ENCODE peak calls at places on chromosomes 16 and 17, in six cellular contexts. J is adrenal gland, V is uterus, N is body of pancreas, S is heart left ventricle, U is breast epithelium. Y is an unnamed sample. For H3K4me1, the result is how much of the 10 kb centered on the place peaks cover.

GRCh38 chr16:9422769-9423513 is 331.5 kb downstream of the HAPSTR1 start:
- DNase-seq in J (peak), V (no peak), N (peak), S (peak), U (no peak), Y (no peak)

GRCh38 chr16:50310308-50311133 is 44.2 kb downstream of the ADCY7 start:
- DNase-seq in J (no peak), V (no peak), N (no peak), S (no peak), U (peak), Y (peak)

GRCh38 chr17:34892864-34893263 is 68.4 kb downstream of the CCT6B start:
- DNase-seq in J (peak), V (no peak), N (no peak), S (no peak), U (no peak), Y (no peak)

GRCh38 chr16:56629531-56629930 is 2.9 kb upstream of the MT1M start:
- DNase-seq in J (no peak), V (no peak), N (no peak), S (no peak), U (no peak), Y (no peak)

GRCh38 chr16:85621698-85622433 is 8.7 kb downstream of the GSE1 start:
- DNase-seq in J (no peak), V (no peak), N (peak), S (no peak), U (no peak), Y (peak)

GRCh38 chr16:86044881-86045600 is 146.1 kb downstream of the IRF8 start:
- DNase-seq in J (no peak), V (no peak), N (no peak), S (no peak), U (no peak), Y (peak)

GRCh38 chr17:48814504-48814903 is 2.5 kb downstream of the TTLL6 start:
- DNase-seq in J (peak), V (no peak), N (peak), S (peak), U (no peak), Y (peak)

GRCh38 chr16:35533683-35534082 is 2074.3 kb downstream of the TP53TG3F start:
- DNase-seq in J (no peak), V (no peak), N (no peak), S (no peak), U (no peak), Y (no peak)

GRCh38 chr17:223723-224471 is 42.4 kb upstream of the DOC2B start:
- DNase-seq in J (peak), V (no peak), N (no peak), S (peak), U (no peak), Y (no peak)

GRCh38 chr17:2975469-2975958 is 87.9 kb downstream of the OR1D5 start:
- DNase-seq in J (no peak), V (no peak), N (peak), S (no peak), U (no peak), Y (peak)

GRCh38 chr16:31701734-31702133 is 171.9 kb upstream of the ZNF267 start:
- DNase-seq in J (no peak), V (no peak), N (no peak), S (no peak), U (no peak), Y (no peak)

GRCh38 chr17:34242976-34243731 is 11.9 kb upstream of the CCL2 start:
- DNase-seq in J (no peak), V (no peak), N (no peak), S (no peak), U (no peak), Y (no peak)

GRCh38 chr17:79948918-79949645 is 86.6 kb downstream of the TBC1D16 start:
- DNase-seq in J (peak), V (no peak), N (no peak), S (peak), U (peak), Y (no peak)

GRCh38 chr16:86929149-86929871 is 351.0 kb downstream of the FOXL1 start:
- DNase-seq in J (peak), V (no peak), N (no peak), S (peak), U (no peak), Y (no peak)

GRCh38 chr17:50594040-50594618 is 33.6 kb downstream of the CACNA1G start:
- DNase-seq in J (no peak), V (no peak), N (no peak), S (no peak), U (no peak), Y (no peak)

GRCh38 chr16:11156401-11156800 is 99.6 kb downstream of the SOCS1 start:
- DNase-seq in J (peak), V (no peak), N (no peak), S (no peak), U (no peak), Y (no peak)

GRCh38 chr16:3004319-3004718 is 8.4 kb upstream of the CLDN9 start:
- DNase-seq in J (no peak), V (no peak), N (peak), S (no peak), U (no peak), Y (no peak)

GRCh38 chr17:27605409-27605808 is 25.6 kb upstream of the LGALS9 start:
- DNase-seq in J (no peak), V (no peak), N (no peak), S (no peak), U (no peak), Y (no peak)

GRCh38 chr16:50093607-50094570 is 28.1 kb downstream of the HEATR3 start:
- DNase-seq in J (peak), V (peak), N (peak), S (peak), U (no peak), Y (peak)

GRCh38 chr17:76805319-76805718 is 62.9 kb upstream of the MGAT5B start:
- DNase-seq in J (no peak), V (no peak), N (no peak), S (no peak), U (no peak), Y (no peak)

GRCh38 chr16:77723108-77723514 is 797 bp downstream of the NUDT7 start:
- DNase-seq in J (peak), V (peak), N (peak), S (peak), U (no peak), Y (no peak)

GRCh38 chr17:47694818-47695663 is 1.1 kb downstream of the TBKBP1 start:
- DNase-seq in J (peak), V (peak), N (peak), S (peak), U (no peak), Y (peak)

GRCh38 chr16:29815032-29815721 is 775 bp upstream of the PAGR1 start:
- DNase-seq in J (peak), V (peak), N (no peak), S (peak), U (no peak), Y (no peak)

GRCh38 chr16:12583237-12583897 is 220.3 kb downstream of the CPPED1 start:
- DNase-seq in J (no peak), V (no peak), N (no peak), S (no peak), U (peak), Y (no peak)

GRCh38 chr16:57186630-57187507 is 740 bp downstream of the RSPRY1 start:
- DNase-seq in J (peak), V (peak), N (peak), S (no peak), U (no peak), Y (no peak)

GRCh38 chr16:14489460-14489859 is 140.6 kb downstream of the PARN start:
- DNase-seq in J (no peak), V (no peak), N (no peak), S (peak), U (no peak), Y (no peak)

GRCh38 chr17:48250949-48251348 is 143.4 kb downstream of the SNX11 start:
- DNase-seq in J (no peak), V (no peak), N (no peak), S (no peak), U (no peak), Y (no peak)

GRCh38 chr16:78504391-78504945 is 405.0 kb downstream of the WWOX start:
- DNase-seq in J (no peak), V (peak), N (peak), S (peak), U (no peak), Y (peak)

GRCh38 chr17:38869647-38870258 is at the start of gene LASP1:
- DNase-seq in J (peak), V (peak), N (peak), S (peak), U (peak), Y (peak)

GRCh38 chr16:86221085-86221484 is 289.2 kb upstream of the FOXF1 start:
- DNase-seq in J (no peak), V (no peak), N (no peak), S (no peak), U (peak), Y (peak)

GRCh38 chr16:1723450-1724147 is 17.6 kb downstream of the MAPK8IP3 start:
- DNase-seq in J (peak), V (no peak), N (peak), S (no peak), U (no peak), Y (peak)

GRCh38 chr16:57821149-57821971 is 19.1 kb upstream of the KIFC3 start:
- DNase-seq in J (no peak), V (no peak), N (no peak), S (no peak), U (no peak), Y (no peak)

DNA sequence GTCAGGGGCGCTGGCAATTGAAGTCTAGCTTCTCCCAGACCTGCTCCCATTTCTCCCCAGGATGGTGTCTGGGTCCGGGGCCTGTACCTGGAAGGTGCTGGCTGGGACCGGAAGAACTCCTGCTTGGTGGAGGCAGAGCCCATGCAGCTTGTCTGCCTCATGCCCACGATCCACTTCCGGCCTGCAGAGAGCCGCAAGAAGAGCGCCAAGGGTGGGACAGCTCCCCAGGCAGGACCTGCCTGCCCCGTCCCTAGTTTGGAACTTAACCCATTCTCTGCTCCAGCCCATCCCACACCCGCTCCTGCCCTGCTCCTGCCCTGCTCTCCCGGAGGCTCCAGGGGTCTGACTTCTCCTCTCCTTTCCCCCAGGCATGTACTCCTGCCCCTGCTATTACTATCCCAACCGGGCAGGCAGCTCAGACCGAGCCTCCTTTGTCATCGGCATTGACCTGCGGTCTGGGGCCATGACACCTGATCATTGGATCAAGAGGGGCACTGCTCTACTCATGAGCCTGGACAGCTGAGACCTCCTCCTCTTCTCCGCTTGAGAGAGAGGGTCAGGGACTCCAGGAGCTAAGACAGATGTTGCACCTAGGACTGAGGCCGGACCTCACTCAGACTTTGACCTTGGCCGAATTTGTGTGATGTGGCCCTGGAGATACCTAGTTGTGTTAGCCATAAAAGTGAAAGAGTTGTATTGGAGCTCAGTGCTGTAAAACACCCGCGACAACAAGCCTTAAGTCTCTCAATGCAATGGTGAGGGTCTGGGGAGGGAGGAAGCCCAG is 814 bp upstream of the KDM6B start:
- DNase-seq in J (no peak), V (peak), N (no peak), S (no peak), U (peak), Y (no peak)
- TF ChIP-seq POLR2A in J (no peak), V (no peak), N (no peak), S (no peak), U (no peak), Y (no peak)

GRCh38 chr17:52824542-52824941 is 666.0 kb upstream of the CA10 start:
- DNase-seq in J (no peak), V (no peak), N (no peak), S (no peak), U (no peak), Y (no peak)
- TF ChIP-seq CTCF in J (no peak), V (no peak), N (no peak), S (no peak), U (no peak), Y (no peak)

GRCh38 chr17:78738245-78738644 is 43.8 kb downstream of the CYTH1 start:
- DNase-seq in J (no peak), V (no peak), N (no peak), S (no peak), U (no peak), Y (no peak)

GRCh38 chr17:78738698-78739097 is 43.4 kb downstream of the CYTH1 start:
- DNase-seq in J (no peak), V (no peak), N (no peak), S (no peak), U (no peak), Y (no peak)

GRCh38 chr17:78741644-78742284 is 40.3 kb downstream of the CYTH1 start:
- DNase-seq in J (no peak), V (no peak), N (no peak), S (no peak), U (no peak), Y (no peak)

GRCh38 chr17:78737332-78737731 is 44.7 kb downstream of the CYTH1 start:
- DNase-seq in J (no peak), V (no peak), N (no peak), S (no peak), U (no peak), Y (no peak)

DNA sequence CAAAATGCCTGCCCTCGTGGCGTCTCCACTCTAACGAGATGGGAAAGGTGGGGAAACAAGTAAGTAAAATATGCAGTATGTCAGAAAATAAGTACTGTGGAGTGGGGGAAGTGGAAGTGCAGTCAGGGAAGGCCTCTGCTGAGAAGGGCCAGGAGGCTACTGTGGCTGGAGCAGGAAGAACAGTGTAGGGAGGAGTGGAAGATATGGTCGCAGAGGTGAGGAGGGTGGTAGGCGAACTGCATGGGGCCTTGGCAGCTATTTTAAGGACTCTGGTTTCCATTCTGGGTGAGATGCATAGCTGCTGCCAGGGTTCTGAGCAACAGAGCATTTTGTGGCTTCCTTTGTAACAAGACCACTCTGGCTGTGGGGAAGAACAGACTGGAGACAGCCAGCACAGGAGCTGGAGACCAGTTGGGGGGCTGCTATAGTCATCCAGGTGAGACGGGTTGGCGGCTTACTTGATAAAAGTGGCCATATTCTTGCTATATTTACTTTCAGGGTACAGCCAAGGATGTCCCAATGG is 42.7 kb downstream of the CYTH1 start:
- DNase-seq in J (no peak), V (no peak), N (no peak), S (no peak), U (no peak), Y (no peak)
- H3K4me1 ChIP-seq in J (under half), V (under half), N (under half), S (half or more), U (under half), Y (under half)

GRCh38 chr17:39980402-39981206 is at the start of gene PSMD3:
- DNase-seq in J (peak), V (peak), N (peak), S (peak), U (peak), Y (peak)
- TF ChIP-seq POLR2A in J (peak), V (peak), N (peak), S (peak), U (peak), Y (peak)

DNA sequence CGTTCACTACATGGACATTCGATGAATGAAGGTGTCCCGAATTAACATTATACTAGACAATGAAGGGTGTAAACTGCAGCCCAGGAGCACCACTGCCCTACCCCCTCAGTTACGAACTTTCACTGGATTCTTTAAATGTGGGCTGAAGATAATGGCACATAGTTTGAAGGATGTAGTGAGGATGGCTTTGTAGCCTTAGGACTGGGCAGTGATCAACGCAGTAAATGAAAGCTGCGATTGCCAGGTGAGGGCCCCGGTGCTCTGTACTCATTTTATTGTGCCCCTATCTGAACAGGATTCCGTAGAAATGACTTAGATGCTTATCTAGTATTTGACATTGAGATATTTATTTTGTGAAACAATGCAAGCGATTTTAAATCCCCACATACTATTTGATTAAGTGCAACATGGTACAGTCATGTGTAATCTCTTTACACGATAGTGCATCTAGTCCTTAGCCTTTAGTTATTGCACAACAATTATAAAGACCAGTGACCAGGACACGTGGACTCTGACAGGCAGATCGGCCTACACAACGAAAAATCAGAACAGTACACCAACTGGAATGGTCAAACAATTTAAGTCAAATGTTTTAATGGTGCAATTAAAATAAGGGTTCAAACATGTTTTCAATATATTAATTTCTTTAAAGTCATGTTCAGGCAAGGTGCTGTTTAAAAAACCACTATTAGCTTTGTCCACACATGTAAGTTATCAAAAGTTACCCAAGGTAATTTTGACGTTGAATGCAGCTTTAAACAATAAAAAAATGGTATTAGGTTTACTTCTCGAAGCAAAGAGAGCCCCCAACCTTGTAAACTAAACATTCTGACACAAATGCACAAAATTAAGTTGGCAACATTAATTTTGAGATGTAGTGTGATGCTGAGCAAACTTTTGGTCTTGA is 17.4 kb upstream of the ERN1 start:
- DNase-seq in J (no peak), V (no peak), N (peak), S (no peak), U (no peak), Y (no peak)
- TF ChIP-seq CTCF in J (no peak), V (no peak), N (no peak), S (no peak), U (no peak), Y (no peak)

DNA sequence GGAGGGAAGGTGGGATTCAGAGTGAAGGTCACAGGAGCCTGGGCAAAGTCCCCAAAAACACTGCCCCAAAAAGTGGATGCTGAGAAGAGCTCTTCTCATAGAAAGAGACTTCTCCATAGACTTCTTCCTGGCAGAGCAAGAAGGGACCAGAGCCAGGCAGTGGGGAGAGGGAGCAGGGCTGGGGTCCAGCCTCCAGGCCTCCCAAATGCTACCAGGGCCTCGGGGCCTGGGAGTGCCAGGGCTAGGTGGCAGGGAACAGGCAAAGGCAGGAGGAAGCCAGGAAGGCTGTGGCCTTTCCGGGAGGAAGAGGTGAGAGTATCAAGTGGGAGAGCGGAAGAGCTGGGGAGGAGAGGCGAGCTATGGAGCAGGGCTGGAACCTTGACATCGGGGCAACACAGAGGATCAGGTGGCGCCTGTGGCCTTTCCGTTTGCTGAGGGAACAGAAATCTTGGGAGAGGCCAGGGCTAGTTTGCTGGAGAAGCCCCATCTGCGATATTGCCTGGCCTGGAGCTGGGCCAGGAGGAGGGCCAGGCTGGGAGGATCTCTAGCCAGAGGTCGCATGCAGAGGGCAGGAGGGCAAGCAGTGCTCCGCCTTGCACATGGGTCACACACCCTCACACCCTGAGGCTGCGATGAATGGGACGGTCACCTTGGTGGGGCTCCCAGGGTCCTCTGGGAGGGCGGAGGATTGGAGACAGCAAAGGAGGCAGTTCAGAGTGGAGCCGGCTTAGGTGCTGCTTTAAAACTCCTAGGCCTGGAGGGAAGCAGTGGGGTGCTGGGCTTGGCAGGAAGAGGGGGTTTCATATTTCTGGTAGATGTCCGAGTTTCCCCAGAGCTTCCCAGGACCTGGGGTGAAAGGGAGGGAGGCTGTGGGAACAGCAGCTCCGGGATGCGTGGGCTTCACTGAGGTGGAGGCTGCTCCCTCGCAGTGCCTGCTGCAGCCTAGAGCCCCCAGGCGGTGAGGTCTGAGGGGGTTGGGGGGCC is 3.4 kb downstream of the SLC16A5 start:
- DNase-seq in J (no peak), V (no peak), N (no peak), S (peak), U (peak), Y (peak)
- H3K4me1 ChIP-seq in J (under half), V (under half), N (half or more), S (under half), U (under half), Y (half or more)

Y was measured in stomach.